ENCODE peak calls at places on chromosome 16, in five cellular contexts. One of them, this sample, is unnamed.

GRCh38 chr16:24829153-24829552 is 16.6 kb upstream of the SLC5A11 start:
- DNase-seq in SK-N-SH: no peak
- DNase-seq in left lung: no peak
- DNase-seq in uterus: no peak
- DNase-seq in PC-3: no peak
- DNase-seq in this sample: no peak

GRCh38 chr16:11117576-11118211 is 138.3 kb downstream of the SOCS1 start:
- DNase-seq in SK-N-SH: no peak
- DNase-seq in uterus: no peak
- DNase-seq in left lung: no peak
- DNase-seq in PC-3: no peak
- DNase-seq in this sample: no peak

GRCh38 chr16:73215482-73216377 is 167.8 kb upstream of the ZFHX3 start:
- DNase-seq in PC-3: no peak
- DNase-seq in uterus: no peak
- DNase-seq in SK-N-SH: no peak
- DNase-seq in left lung: no peak
- DNase-seq in this sample: no peak

GRCh38 chr16:14324581-14324980 is 253.5 kb downstream of the MRTFB start:
- DNase-seq in left lung: no peak
- DNase-seq in PC-3: no peak
- DNase-seq in uterus: no peak
- DNase-seq in SK-N-SH: no peak
- DNase-seq in this sample: no peak

GRCh38 chr16:23214796-23215195 is 32.3 kb downstream of the SCNN1G start:
- DNase-seq in left lung: no peak
- DNase-seq in SK-N-SH: no peak
- DNase-seq in PC-3: no peak
- DNase-seq in uterus: no peak
- DNase-seq in this sample: no peak

GRCh38 chr16:21203155-21203797 is 8.1 kb downstream of the ZP2 start:
- DNase-seq in SK-N-SH: peak; percentile 24
- DNase-seq in PC-3: no peak
- DNase-seq in left lung: no peak
- DNase-seq in uterus: no peak
- DNase-seq in this sample: no peak

GRCh38 chr16:67542464-67542863 is 13.8 kb downstream of the RIPOR1 start:
- DNase-seq in uterus: peak; percentile 57
- DNase-seq in left lung: no peak
- DNase-seq in SK-N-SH: peak; percentile 85
- DNase-seq in PC-3: peak; percentile 30
- DNase-seq in this sample: peak; percentile 90

GRCh38 chr16:84117482-84117843 is 721 bp upstream of the MBTPS1 start:
- DNase-seq in PC-3: peak; percentile 7
- DNase-seq in SK-N-SH: peak; percentile 57
- DNase-seq in uterus: no peak
- DNase-seq in left lung: no peak
- DNase-seq in this sample: peak; percentile 73

GRCh38 chr16:88446061-88446460 is 7.0 kb upstream of the ZFPM1 start:
- DNase-seq in uterus: no peak
- DNase-seq in PC-3: no peak
- DNase-seq in left lung: no peak
- DNase-seq in SK-N-SH: no peak
- DNase-seq in this sample: no peak

GRCh38 chr16:4364196-4365013 is 7.2 kb upstream of the VASN start:
- DNase-seq in PC-3: no peak
- DNase-seq in left lung: peak; percentile 77
- DNase-seq in SK-N-SH: no peak
- DNase-seq in uterus: no peak
- DNase-seq in this sample: no peak

GRCh38 chr16:53864819-53865491 is 161.0 kb downstream of the FTO start:
- DNase-seq in uterus: no peak
- DNase-seq in PC-3: peak; percentile 58
- DNase-seq in SK-N-SH: no peak
- DNase-seq in left lung: no peak
- DNase-seq in this sample: no peak

GRCh38 chr16:46826618-46827017 is 4.4 kb downstream of the C16orf87 start:
- DNase-seq in PC-3: no peak
- DNase-seq in SK-N-SH: no peak
- DNase-seq in uterus: no peak
- DNase-seq in left lung: no peak
- DNase-seq in this sample: no peak

GRCh38 chr16:12500771-12501170 is 302.9 kb downstream of the CPPED1 start:
- DNase-seq in PC-3: peak; percentile 38
- DNase-seq in uterus: no peak
- DNase-seq in left lung: peak; percentile 50
- DNase-seq in SK-N-SH: no peak
- DNase-seq in this sample: no peak

GRCh38 chr16:87747626-87748025 is 18.2 kb downstream of the KLHDC4 start:
- DNase-seq in left lung: no peak
- DNase-seq in uterus: no peak
- DNase-seq in SK-N-SH: no peak
- DNase-seq in PC-3: no peak
- DNase-seq in this sample: peak; percentile 75

GRCh38 chr16:56362706-56363105 is 62.6 kb downstream of the AMFR start:
- DNase-seq in left lung: no peak
- DNase-seq in uterus: no peak
- DNase-seq in PC-3: no peak
- DNase-seq in SK-N-SH: no peak
- DNase-seq in this sample: no peak

GRCh38 chr16:15509051-15509592 is 74.7 kb downstream of the BMERB1 start:
- DNase-seq in uterus: no peak
- DNase-seq in SK-N-SH: peak; percentile 27
- DNase-seq in PC-3: no peak
- DNase-seq in left lung: no peak
- DNase-seq in this sample: peak; percentile 60

GRCh38 chr16:8752706-8753105 is 44.7 kb downstream of the TMEM186 start:
- DNase-seq in SK-N-SH: no peak
- DNase-seq in PC-3: no peak
- DNase-seq in left lung: no peak
- DNase-seq in uterus: no peak
- DNase-seq in this sample: no peak

GRCh38 chr16:8753411-8754054 is 43.9 kb downstream of the TMEM186 start:
- DNase-seq in SK-N-SH: no peak
- DNase-seq in PC-3: no peak
- DNase-seq in left lung: no peak
- DNase-seq in uterus: no peak
- DNase-seq in this sample: no peak

GRCh38 chr16:8756755-8757154 is 40.7 kb downstream of the TMEM186 start:
- DNase-seq in SK-N-SH: no peak
- DNase-seq in PC-3: no peak
- DNase-seq in left lung: no peak
- DNase-seq in uterus: no peak
- DNase-seq in this sample: no peak

DNA sequence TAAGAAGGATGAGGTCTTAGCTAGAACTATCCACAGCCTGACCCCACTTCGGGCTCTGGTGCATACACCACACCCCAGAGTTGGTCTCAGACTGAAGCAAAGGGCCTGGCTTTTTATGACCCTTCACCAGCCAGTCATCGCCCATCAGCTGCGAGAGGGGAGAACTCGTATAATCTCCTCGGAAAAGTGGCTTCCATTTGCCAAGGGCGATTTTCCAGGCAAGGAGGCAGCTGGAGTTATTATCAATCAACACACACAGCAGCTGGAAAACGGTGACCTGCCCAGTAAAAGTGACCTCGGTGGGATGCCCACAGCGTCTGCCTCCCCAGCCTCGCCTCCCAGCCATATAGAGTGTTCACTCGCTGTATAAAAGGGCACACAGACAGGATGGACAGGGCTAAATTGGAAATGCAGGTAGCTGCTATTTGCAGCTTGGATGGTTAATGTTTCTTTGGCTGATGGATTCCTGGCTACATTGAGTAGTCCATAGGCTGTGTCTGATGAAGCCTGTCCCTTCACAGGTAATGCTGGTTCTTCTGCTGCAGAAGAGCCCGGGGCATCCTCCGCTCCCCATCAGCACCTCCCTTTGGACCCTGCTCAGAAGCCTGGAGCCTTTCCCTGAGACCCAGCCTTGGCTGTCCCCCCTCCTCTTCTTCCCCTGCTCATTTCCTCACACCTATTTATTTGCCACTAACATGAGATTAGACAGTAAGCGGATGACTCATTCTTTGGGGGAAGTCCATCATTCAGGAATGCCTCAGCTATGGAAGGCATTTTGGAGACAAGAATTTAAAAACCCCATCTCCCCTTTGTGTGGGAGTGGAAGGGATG is 45.7 kb downstream of the TMEM186 start:
- DNase-seq in left lung: no peak
- DNase-seq in uterus: no peak
- DNase-seq in SK-N-SH: no peak
- DNase-seq in PC-3: peak; percentile 51
- DNase-seq in this sample: no peak
- H3K36me3 ChIP-seq in left lung: no peaks in the 10 kb centered on the region
- H3K36me3 ChIP-seq in uterus: no peaks in the 10 kb centered on the region
- H3K36me3 ChIP-seq in SK-N-SH: no peaks in the 10 kb centered on the region
- H3K36me3 ChIP-seq in PC-3: no peaks in the 10 kb centered on the region
- H3K36me3 ChIP-seq in this sample: no peaks in the 10 kb centered on the region

DNA sequence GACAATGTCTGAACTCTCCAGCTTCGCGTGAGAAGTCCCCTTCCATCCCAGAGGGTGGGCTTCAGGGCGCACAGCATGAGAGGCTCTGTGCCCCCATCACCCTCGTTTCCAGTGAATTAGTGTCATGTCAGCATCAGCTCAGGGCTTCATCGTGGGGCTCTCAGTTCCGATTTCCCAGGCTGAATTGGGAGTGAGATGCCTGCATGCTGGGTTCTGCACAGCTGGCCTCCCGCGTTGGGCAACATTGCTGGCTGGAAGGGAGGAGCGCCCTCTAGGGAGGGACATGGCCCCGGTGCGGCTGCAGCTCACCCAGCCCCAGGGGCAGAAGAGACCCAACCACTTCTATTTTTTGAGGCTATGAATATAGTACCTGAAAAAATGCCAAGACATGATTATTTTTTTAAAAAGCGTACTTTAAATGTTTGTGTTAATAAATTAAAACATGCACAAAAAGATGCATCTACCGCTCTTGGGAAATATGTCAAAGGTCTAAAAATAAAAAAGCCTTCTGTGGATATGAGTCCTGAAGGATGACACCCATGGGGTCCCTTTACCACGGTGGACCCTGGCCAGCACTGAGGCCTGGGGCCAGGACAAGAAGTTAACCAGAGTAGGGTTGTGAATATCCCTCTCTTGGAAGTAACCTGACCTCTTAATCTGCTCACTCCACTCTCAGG is 10.5 kb upstream of the ITGAD start:
- DNase-seq in uterus: no peak
- DNase-seq in PC-3: peak; percentile 44
- DNase-seq in SK-N-SH: peak; percentile 71
- DNase-seq in left lung: peak; percentile 94
- DNase-seq in this sample: peak; percentile 92
- H3K27me3 ChIP-seq in uterus: no peaks in the 10 kb centered on the region
- H3K27me3 ChIP-seq in PC-3: no peaks in the 10 kb centered on the region
- H3K27me3 ChIP-seq in SK-N-SH: peaks cover 72% of the 10 kb centered on the region
- H3K27me3 ChIP-seq in left lung: peaks cover 39% of the 10 kb centered on the region
- H3K27me3 ChIP-seq in this sample: no peaks in the 10 kb centered on the region

GRCh38 chr16:27779719-27780161 is 229.8 kb downstream of the KATNIP start:
- DNase-seq in left lung: no peak
- DNase-seq in uterus: peak; percentile 32
- DNase-seq in SK-N-SH: peak; percentile 93
- DNase-seq in PC-3: no peak
- DNase-seq in this sample: peak; percentile 95
- H3K4me3 ChIP-seq in left lung: no peak overlapping the region
- H3K4me3 ChIP-seq in uterus: no peak overlapping the region
- H3K4me3 ChIP-seq in SK-N-SH: no peak overlapping the region
- H3K4me3 ChIP-seq in PC-3: no peak overlapping the region
- H3K4me3 ChIP-seq in this sample: no peak overlapping the region

DNA sequence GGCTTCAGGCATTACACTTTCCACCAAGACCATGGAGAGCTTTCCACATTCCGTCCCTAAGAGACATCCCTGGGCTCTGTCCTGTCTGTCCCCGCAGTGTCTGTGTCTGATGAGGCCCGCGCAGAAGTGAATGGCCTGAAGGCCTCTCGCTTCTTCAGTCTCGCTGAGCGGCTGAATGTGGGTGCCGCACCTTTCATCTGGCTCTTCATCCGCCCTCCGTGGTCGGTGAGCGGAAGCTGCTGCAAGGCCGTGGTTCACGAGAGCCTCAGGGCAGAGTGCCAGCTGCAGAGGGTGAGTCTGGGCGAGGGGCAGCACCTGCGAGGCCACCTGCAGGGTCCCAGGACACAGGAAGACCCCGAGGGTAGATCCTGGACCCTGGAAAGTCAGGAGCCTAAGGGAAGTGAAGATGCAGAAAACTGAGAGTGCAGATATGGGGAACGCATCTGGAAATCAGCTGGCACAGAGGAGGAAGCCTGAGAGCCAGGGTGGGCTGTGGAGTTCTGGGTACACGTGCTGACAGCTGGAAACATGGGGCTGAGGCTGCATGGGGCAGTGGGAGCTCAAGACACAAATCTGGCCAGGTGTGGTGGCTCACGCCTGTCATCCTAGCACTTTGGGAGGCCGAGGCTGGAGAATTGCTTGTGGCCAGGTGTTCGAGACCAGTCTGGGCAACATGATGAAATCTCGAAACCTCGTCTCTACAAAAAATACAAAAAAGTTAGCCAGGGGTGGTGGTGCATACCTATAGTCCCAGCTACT is 8.0 kb downstream of the CCNF start:
- DNase-seq in PC-3: no peak
- DNase-seq in uterus: no peak
- DNase-seq in SK-N-SH: no peak
- DNase-seq in left lung: no peak
- DNase-seq in this sample: no peak
- H3K36me3 ChIP-seq in PC-3: peaks cover 22% of the 10 kb centered on the region
- H3K36me3 ChIP-seq in uterus: no peaks in the 10 kb centered on the region
- H3K36me3 ChIP-seq in SK-N-SH: peaks cover 41% of the 10 kb centered on the region
- H3K36me3 ChIP-seq in left lung: peaks cover 78% of the 10 kb centered on the region
- H3K36me3 ChIP-seq in this sample: peaks cover 55% of the 10 kb centered on the region

This sample was measured in H7.